ENCODE peak calls at places on chromosome 14, in five cellular contexts. One of them, this sample, is unnamed.

GRCh38 chr14:89053303-89053702 is 228.9 kb downstream of the TTC8 start:
- DNase-seq in gastrocnemius medialis: no peak
- DNase-seq in WERI-Rb-1: no peak
- DNase-seq in coronary artery: no peak
- DNase-seq in lower lobe of right lung: no peak
- DNase-seq in this sample: no peak

GRCh38 chr14:103118019-103118662 is 5.1 kb upstream of the TNFAIP2 start:
- DNase-seq in WERI-Rb-1: no peak
- DNase-seq in lower lobe of right lung: peak; percentile 77
- DNase-seq in gastrocnemius medialis: peak; percentile 68
- DNase-seq in coronary artery: no peak
- DNase-seq in this sample: no peak

GRCh38 chr14:68552597-68552996 is 240.3 kb downstream of the ZFP36L1 start:
- DNase-seq in gastrocnemius medialis: no peak
- DNase-seq in WERI-Rb-1: no peak
- DNase-seq in coronary artery: no peak
- DNase-seq in lower lobe of right lung: no peak
- DNase-seq in this sample: no peak

GRCh38 chr14:88352299-88353097 is 29.4 kb upstream of the KCNK10 start:
- DNase-seq in lower lobe of right lung: no peak
- DNase-seq in WERI-Rb-1: no peak
- DNase-seq in gastrocnemius medialis: no peak
- DNase-seq in coronary artery: no peak
- DNase-seq in this sample: no peak

GRCh38 chr14:72752034-72752412 is 141.9 kb downstream of the DPF3 start:
- DNase-seq in WERI-Rb-1: no peak
- DNase-seq in coronary artery: no peak
- DNase-seq in lower lobe of right lung: no peak
- DNase-seq in gastrocnemius medialis: no peak
- DNase-seq in this sample: peak; percentile 48

GRCh38 chr14:38297681-38298080 is 41.8 kb upstream of the CLEC14A start:
- DNase-seq in coronary artery: no peak
- DNase-seq in gastrocnemius medialis: no peak
- DNase-seq in lower lobe of right lung: no peak
- DNase-seq in WERI-Rb-1: no peak
- DNase-seq in this sample: no peak

GRCh38 chr14:20294636-20295035 is 11.1 kb downstream of the TTC5 start:
- DNase-seq in gastrocnemius medialis: no peak
- DNase-seq in WERI-Rb-1: no peak
- DNase-seq in lower lobe of right lung: no peak
- DNase-seq in coronary artery: no peak
- DNase-seq in this sample: no peak

GRCh38 chr14:93970589-93970966 is 5.8 kb downstream of the ASB2 start:
- DNase-seq in lower lobe of right lung: no peak
- DNase-seq in WERI-Rb-1: peak; percentile 17
- DNase-seq in gastrocnemius medialis: no peak
- DNase-seq in coronary artery: no peak
- DNase-seq in this sample: no peak

GRCh38 chr14:89214221-89214965 is 202.6 kb downstream of the FOXN3 start:
- DNase-seq in gastrocnemius medialis: peak; percentile 45
- DNase-seq in coronary artery: no peak
- DNase-seq in WERI-Rb-1: no peak
- DNase-seq in lower lobe of right lung: peak; percentile 91
- DNase-seq in this sample: no peak

GRCh38 chr14:86654558-86655184 is 1124.7 kb downstream of the FLRT2 start:
- DNase-seq in lower lobe of right lung: peak; percentile 55
- DNase-seq in gastrocnemius medialis: no peak
- DNase-seq in coronary artery: no peak
- DNase-seq in WERI-Rb-1: peak; percentile 78
- DNase-seq in this sample: no peak

GRCh38 chr14:81023095-81023710 is 67.8 kb downstream of the TSHR start:
- DNase-seq in lower lobe of right lung: no peak
- DNase-seq in coronary artery: no peak
- DNase-seq in WERI-Rb-1: no peak
- DNase-seq in gastrocnemius medialis: no peak
- DNase-seq in this sample: no peak

GRCh38 chr14:22648506-22648905 is 4.4 kb upstream of the OR6J1 start:
- DNase-seq in lower lobe of right lung: no peak
- DNase-seq in WERI-Rb-1: no peak
- DNase-seq in coronary artery: no peak
- DNase-seq in gastrocnemius medialis: no peak
- DNase-seq in this sample: no peak

GRCh38 chr14:99568567-99569560 is 35.1 kb downstream of the CCDC85C start:
- DNase-seq in coronary artery: no peak
- DNase-seq in lower lobe of right lung: no peak
- DNase-seq in gastrocnemius medialis: no peak
- DNase-seq in WERI-Rb-1: no peak
- DNase-seq in this sample: no peak

GRCh38 chr14:99268776-99269510 is 3.1 kb downstream of the BCL11B start:
- DNase-seq in lower lobe of right lung: no peak
- DNase-seq in gastrocnemius medialis: no peak
- DNase-seq in coronary artery: no peak
- DNase-seq in WERI-Rb-1: no peak
- DNase-seq in this sample: no peak

GRCh38 chr14:32277998-32278397 is 51.1 kb upstream of the AKAP6 start:
- DNase-seq in gastrocnemius medialis: no peak
- DNase-seq in coronary artery: no peak
- DNase-seq in WERI-Rb-1: no peak
- DNase-seq in lower lobe of right lung: no peak
- DNase-seq in this sample: no peak

GRCh38 chr14:66476964-66477363 is 9.2 kb upstream of the CCDC196 start:
- DNase-seq in gastrocnemius medialis: no peak
- DNase-seq in coronary artery: no peak
- DNase-seq in WERI-Rb-1: no peak
- DNase-seq in lower lobe of right lung: no peak
- DNase-seq in this sample: no peak

GRCh38 chr14:105187116-105187515 is 6.0 kb upstream of the NUDT14 start:
- DNase-seq in gastrocnemius medialis: no peak
- DNase-seq in coronary artery: no peak
- DNase-seq in WERI-Rb-1: no peak
- DNase-seq in lower lobe of right lung: no peak
- DNase-seq in this sample: no peak

GRCh38 chr14:104001003-104001402 is 58.7 kb upstream of the RD3L start:
- DNase-seq in lower lobe of right lung: no peak
- DNase-seq in coronary artery: peak; percentile 12
- DNase-seq in gastrocnemius medialis: no peak
- DNase-seq in WERI-Rb-1: peak; percentile 30
- DNase-seq in this sample: no peak

GRCh38 chr14:50383618-50384225 is 13.0 kb downstream of the CDKL1 start:
- DNase-seq in WERI-Rb-1: peak; percentile 69
- DNase-seq in coronary artery: no peak
- DNase-seq in gastrocnemius medialis: no peak
- DNase-seq in lower lobe of right lung: no peak
- DNase-seq in this sample: no peak
- TF ChIP-seq CTCF in WERI-Rb-1: no peak
- TF ChIP-seq CTCF in coronary artery: no peak
- TF ChIP-seq CTCF in gastrocnemius medialis: no peak
- TF ChIP-seq CTCF in lower lobe of right lung: no peak
- TF ChIP-seq CTCF in this sample: no peak

GRCh38 chr14:60197629-60198318 is 32.6 kb upstream of the DHRS7 start:
- DNase-seq in gastrocnemius medialis: no peak
- DNase-seq in lower lobe of right lung: no peak
- DNase-seq in coronary artery: no peak
- DNase-seq in WERI-Rb-1: no peak
- DNase-seq in this sample: no peak

GRCh38 chr14:60199321-60199720 is 34.1 kb upstream of the DHRS7 start:
- DNase-seq in lower lobe of right lung: no peak
- DNase-seq in gastrocnemius medialis: no peak
- DNase-seq in coronary artery: no peak
- DNase-seq in WERI-Rb-1: no peak
- DNase-seq in this sample: no peak

GRCh38 chr14:60189923-60190840 is 25.0 kb upstream of the DHRS7 start:
- DNase-seq in lower lobe of right lung: no peak
- DNase-seq in coronary artery: no peak
- DNase-seq in gastrocnemius medialis: no peak
- DNase-seq in WERI-Rb-1: no peak
- DNase-seq in this sample: no peak

GRCh38 chr14:60196291-60196690 is 31.1 kb upstream of the DHRS7 start:
- DNase-seq in gastrocnemius medialis: no peak
- DNase-seq in WERI-Rb-1: no peak
- DNase-seq in coronary artery: no peak
- DNase-seq in lower lobe of right lung: no peak
- DNase-seq in this sample: no peak

GRCh38 chr14:60195179-60195810 is 30.1 kb upstream of the DHRS7 start:
- DNase-seq in WERI-Rb-1: no peak
- DNase-seq in lower lobe of right lung: no peak
- DNase-seq in gastrocnemius medialis: no peak
- DNase-seq in coronary artery: no peak
- DNase-seq in this sample: no peak
- TF ChIP-seq CTCF in WERI-Rb-1: peak; percentile 20
- TF ChIP-seq CTCF in lower lobe of right lung: no peak
- TF ChIP-seq CTCF in gastrocnemius medialis: peak; percentile 25
- TF ChIP-seq CTCF in coronary artery: no peak
- TF ChIP-seq CTCF in this sample: no peak

DNA sequence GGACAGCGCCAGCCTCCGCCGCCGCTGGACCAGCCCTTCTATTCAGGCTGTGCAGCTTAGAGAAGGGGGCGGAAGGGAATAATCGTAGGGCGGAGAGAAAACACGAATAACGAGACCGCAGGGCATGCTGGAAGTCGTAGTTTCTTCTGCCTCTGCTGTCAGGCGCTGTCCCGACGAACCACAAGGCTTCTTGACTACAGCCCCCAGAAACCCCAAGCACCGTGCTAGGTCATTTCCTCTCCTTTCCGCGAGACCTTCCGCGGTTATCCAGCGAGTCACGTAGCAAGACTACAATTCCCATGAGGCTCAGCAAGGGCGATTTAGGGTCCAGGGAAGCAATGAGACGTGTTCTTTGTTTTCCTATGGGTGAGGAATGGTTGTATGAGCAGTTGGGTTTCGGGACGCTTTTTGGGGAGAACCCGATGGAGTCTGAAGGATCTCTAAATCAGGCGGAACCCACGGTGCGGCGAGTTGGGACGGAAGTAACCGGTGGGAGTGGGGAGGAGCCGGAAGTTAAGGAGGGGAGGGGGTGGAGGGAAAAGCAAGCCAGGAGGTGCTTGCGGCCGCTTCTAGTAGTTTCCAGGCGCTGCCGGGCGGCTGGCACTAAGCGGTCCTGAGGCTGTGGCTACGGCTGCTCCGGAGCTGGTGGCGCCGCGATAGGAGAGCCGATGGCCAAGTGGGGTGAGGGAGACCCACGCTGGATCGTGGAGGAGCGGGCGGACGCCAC is at the start of the genes AHSA1 and VIPAS39:
- DNase-seq in coronary artery: peak; percentile 96
- DNase-seq in WERI-Rb-1: peak; percentile 97
- DNase-seq in gastrocnemius medialis: peak; percentile 98
- DNase-seq in lower lobe of right lung: peak; percentile 96
- DNase-seq in this sample: peak; percentile 97
- TF ChIP-seq CTCF in coronary artery: no peak
- TF ChIP-seq CTCF in WERI-Rb-1: no peak
- TF ChIP-seq CTCF in gastrocnemius medialis: no peak
- TF ChIP-seq CTCF in lower lobe of right lung: no peak
- TF ChIP-seq CTCF in this sample: no peak

GRCh38 chr14:57066887-57067513 is 201.7 kb downstream of the EXOC5 start:
- DNase-seq in WERI-Rb-1: peak; percentile 88
- DNase-seq in lower lobe of right lung: peak; percentile 51
- DNase-seq in gastrocnemius medialis: no peak
- DNase-seq in coronary artery: no peak
- DNase-seq in this sample: no peak
- TF ChIP-seq CTCF in WERI-Rb-1: peak; percentile 83
- TF ChIP-seq CTCF in lower lobe of right lung: peak; percentile 51
- TF ChIP-seq CTCF in gastrocnemius medialis: peak; percentile 49
- TF ChIP-seq CTCF in coronary artery: no peak
- TF ChIP-seq CTCF in this sample: peak; percentile 50

GRCh38 chr14:46250113-46250703 is 401.4 kb downstream of the RPL10L start:
- DNase-seq in lower lobe of right lung: no peak
- DNase-seq in gastrocnemius medialis: no peak
- DNase-seq in WERI-Rb-1: no peak
- DNase-seq in coronary artery: no peak
- DNase-seq in this sample: no peak
- TF ChIP-seq CTCF in lower lobe of right lung: peak; percentile 39
- TF ChIP-seq CTCF in gastrocnemius medialis: no peak
- TF ChIP-seq CTCF in WERI-Rb-1: peak; percentile 44
- TF ChIP-seq CTCF in coronary artery: no peak
- TF ChIP-seq CTCF in this sample: peak; percentile 70

DNA sequence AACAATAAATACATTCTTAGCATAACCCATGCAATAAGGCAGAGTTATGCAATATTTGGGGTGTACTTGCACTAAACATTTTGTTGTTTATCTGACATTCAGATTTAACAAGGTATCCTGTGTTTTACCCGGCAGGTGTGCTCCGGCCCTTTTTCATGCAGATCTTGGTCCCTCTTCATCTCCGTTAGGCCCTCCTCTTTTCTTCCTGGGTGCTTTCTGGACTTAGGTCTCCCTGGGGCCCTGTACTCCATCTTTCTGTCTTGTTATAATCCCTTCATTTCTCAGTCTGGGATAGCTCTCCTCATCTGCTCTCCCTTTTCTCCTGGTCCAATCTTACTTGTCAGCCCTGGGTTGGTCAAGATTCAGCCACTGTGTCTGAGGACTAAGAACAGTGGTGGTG is 18.0 kb upstream of the SMOC1 start:
- DNase-seq in coronary artery: peak; percentile 21
- DNase-seq in lower lobe of right lung: no peak
- DNase-seq in gastrocnemius medialis: no peak
- DNase-seq in WERI-Rb-1: no peak
- DNase-seq in this sample: peak; percentile 32
- TF ChIP-seq CTCF in coronary artery: no peak
- TF ChIP-seq CTCF in lower lobe of right lung: no peak
- TF ChIP-seq CTCF in gastrocnemius medialis: no peak
- TF ChIP-seq CTCF in WERI-Rb-1: no peak
- TF ChIP-seq CTCF in this sample: no peak

GRCh38 chr14:24332094-24332983 is 2.5 kb downstream of the ADCY4 start:
- DNase-seq in gastrocnemius medialis: peak; percentile 43
- DNase-seq in WERI-Rb-1: peak; percentile 69
- DNase-seq in lower lobe of right lung: peak; percentile 79
- DNase-seq in coronary artery: no peak
- DNase-seq in this sample: no peak
- TF ChIP-seq CTCF in gastrocnemius medialis: peak; percentile 65
- TF ChIP-seq CTCF in WERI-Rb-1: peak; percentile 77
- TF ChIP-seq CTCF in lower lobe of right lung: peak; percentile 69
- TF ChIP-seq CTCF in coronary artery: peak; percentile 57
- TF ChIP-seq CTCF in this sample: peak; percentile 66

GRCh38 chr14:76098047-76098446 is 53.7 kb upstream of the GPATCH2L start:
- DNase-seq in gastrocnemius medialis: no peak
- DNase-seq in coronary artery: no peak
- DNase-seq in lower lobe of right lung: no peak
- DNase-seq in WERI-Rb-1: no peak
- DNase-seq in this sample: no peak
- TF ChIP-seq CTCF in gastrocnemius medialis: no peak
- TF ChIP-seq CTCF in coronary artery: no peak
- TF ChIP-seq CTCF in lower lobe of right lung: no peak
- TF ChIP-seq CTCF in WERI-Rb-1: no peak
- TF ChIP-seq CTCF in this sample: no peak

GRCh38 chr14:91377700-91378652 is 39.6 kb downstream of the CCDC88C start:
- DNase-seq in lower lobe of right lung: no peak
- DNase-seq in gastrocnemius medialis: no peak
- DNase-seq in coronary artery: no peak
- DNase-seq in WERI-Rb-1: no peak
- DNase-seq in this sample: no peak

GRCh38 chr14:91374897-91375747 is 42.5 kb downstream of the CCDC88C start:
- DNase-seq in WERI-Rb-1: peak; percentile 55
- DNase-seq in gastrocnemius medialis: no peak
- DNase-seq in coronary artery: no peak
- DNase-seq in lower lobe of right lung: no peak
- DNase-seq in this sample: no peak

GRCh38 chr14:91376547-91377477 is 40.8 kb downstream of the CCDC88C start:
- DNase-seq in lower lobe of right lung: no peak
- DNase-seq in coronary artery: no peak
- DNase-seq in gastrocnemius medialis: no peak
- DNase-seq in WERI-Rb-1: no peak
- DNase-seq in this sample: no peak

GRCh38 chr14:91374287-91374880 is 43.2 kb downstream of the CCDC88C start:
- DNase-seq in gastrocnemius medialis: no peak
- DNase-seq in WERI-Rb-1: no peak
- DNase-seq in coronary artery: no peak
- DNase-seq in lower lobe of right lung: no peak
- DNase-seq in this sample: no peak

GRCh38 chr14:91375748-91376452 is 41.7 kb downstream of the CCDC88C start:
- DNase-seq in coronary artery: no peak
- DNase-seq in gastrocnemius medialis: no peak
- DNase-seq in lower lobe of right lung: no peak
- DNase-seq in WERI-Rb-1: no peak
- DNase-seq in this sample: no peak
- TF ChIP-seq CTCF in coronary artery: no peak
- TF ChIP-seq CTCF in gastrocnemius medialis: no peak
- TF ChIP-seq CTCF in lower lobe of right lung: no peak
- TF ChIP-seq CTCF in WERI-Rb-1: no peak
- TF ChIP-seq CTCF in this sample: no peak

This sample was measured in osteocyte.